ENCODE peak calls at places on chromosome 17, in five cellular contexts. S is mammary epithelial cell, C is hepatocyte, X is MM.1S, G is neural progenitor cell. V is an unnamed sample.

GRCh38 chr17:64399071-64399766 is 8.6 kb upstream of the PECAM1 start:
- DNase-seq in C (no peak), S (peak; percentile 50), G (no peak), X (no peak), V (no peak)

GRCh38 chr17:8332128-8332527 is 7.5 kb upstream of the ODF4 start:
- DNase-seq in C (no peak), X (no peak), G (no peak), S (no peak), V (no peak)

GRCh38 chr17:12107905-12108304 is 87.2 kb downstream of the MAP2K4 start:
- DNase-seq in C (no peak), X (no peak), G (no peak), S (no peak), V (no peak)

GRCh38 chr17:79350516-79350915 is 260.3 kb downstream of the RBFOX3 start:
- DNase-seq in G (no peak), X (no peak), C (no peak), S (no peak), V (no peak)

GRCh38 chr17:7317161-7317803 is 2.1 kb upstream of the GPS2 start:
- DNase-seq in G (no peak), C (peak; percentile 8), X (no peak), S (no peak), V (no peak)

GRCh38 chr17:81044764-81045589 is 10.0 kb downstream of the BAIAP2 start:
- DNase-seq in S (peak; percentile 66), G (no peak), X (no peak), C (peak; percentile 75), V (peak; percentile 33)

GRCh38 chr17:34979650-34980352 is 511 bp upstream of the LIG3 start:
- DNase-seq in C (no peak), S (no peak), X (no peak), G (peak; percentile 18), V (no peak)

GRCh38 chr17:7656958-7657715 is 6.4 kb downstream of the ATP1B2 start:
- DNase-seq in G (peak; percentile 59), S (no peak), X (no peak), C (no peak), V (no peak)

GRCh38 chr17:50020841-50021599 is 26.0 kb upstream of the DLX3 start:
- DNase-seq in X (no peak), G (no peak), C (no peak), S (no peak), V (no peak)

GRCh38 chr17:3974138-3974687 is 10.0 kb upstream of the ATP2A3 start:
- DNase-seq in G (no peak), X (no peak), C (no peak), S (no peak), V (no peak)

GRCh38 chr17:65629234-65629690 is 67.8 kb upstream of the AXIN2 start:
- DNase-seq in G (no peak), X (no peak), S (no peak), C (no peak), V (no peak)

GRCh38 chr17:57823469-57824401 is 26.1 kb downstream of the MRPS23 start:
- DNase-seq in G (peak; percentile 32), S (peak; percentile 19), C (no peak), X (no peak), V (no peak)

GRCh38 chr17:63786117-63786516 is 12.1 kb downstream of the DDX42 start:
- DNase-seq in C (no peak), X (no peak), G (no peak), S (no peak), V (no peak)

GRCh38 chr17:80892900-80893603 is 98.6 kb upstream of the CHMP6 start:
- DNase-seq in G (no peak), C (no peak), S (peak; percentile 94), X (no peak), V (no peak)

GRCh38 chr17:69728816-69729215 is 314.3 kb downstream of the MAP2K6 start:
- DNase-seq in S (no peak), G (no peak), C (no peak), X (no peak), V (no peak)

GRCh38 chr17:9900019-9900594 is 5.0 kb downstream of the RCVRN start:
- DNase-seq in X (no peak), G (no peak), S (no peak), C (no peak), V (no peak)

GRCh38 chr17:72392056-72393010 is 271.5 kb downstream of the SOX9 start:
- DNase-seq in G (no peak), X (peak; percentile 24), C (no peak), S (no peak), V (no peak)

GRCh38 chr17:72397223-72397667 is 276.4 kb downstream of the SOX9 start:
- DNase-seq in G (no peak), X (no peak), S (no peak), C (no peak), V (no peak)

GRCh38 chr17:72396121-72396520 is 275.3 kb downstream of the SOX9 start:
- DNase-seq in C (no peak), X (no peak), S (no peak), G (no peak), V (no peak)

GRCh38 chr17:72393553-72393952 is 272.7 kb downstream of the SOX9 start:
- DNase-seq in X (no peak), S (peak; percentile 77), C (no peak), G (no peak), V (no peak)

DNA sequence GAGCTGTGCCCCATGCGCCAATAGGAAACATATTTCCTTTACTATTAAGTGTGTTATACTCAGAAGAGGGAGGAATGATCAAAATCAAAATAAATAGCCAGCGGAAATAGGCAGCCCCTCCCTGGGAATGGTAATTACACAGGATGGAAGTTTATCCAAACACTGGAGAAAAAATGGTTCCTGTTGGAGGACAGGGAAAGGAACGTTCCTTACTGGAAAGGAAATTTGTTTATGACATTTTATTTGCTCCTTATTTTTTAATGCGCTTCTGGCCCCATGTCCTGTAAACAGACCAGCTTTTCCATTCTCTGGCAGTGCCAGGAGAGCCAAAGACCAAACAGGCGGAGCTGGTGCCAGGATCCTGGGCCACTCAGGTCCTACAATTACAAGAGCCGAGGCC is 273.7 kb downstream of the SOX9 start:
- DNase-seq in X (no peak), C (no peak), S (no peak), G (no peak), V (no peak)
- H3K4me1 ChIP-seq in X (peaks cover 29% of the 10 kb centered on the region), C (peaks cover 4% of the 10 kb centered on the region), S (peaks cover 49% of the 10 kb centered on the region), G (peaks cover 3% of the 10 kb centered on the region), V (no peaks in the 10 kb centered on the region)

DNA sequence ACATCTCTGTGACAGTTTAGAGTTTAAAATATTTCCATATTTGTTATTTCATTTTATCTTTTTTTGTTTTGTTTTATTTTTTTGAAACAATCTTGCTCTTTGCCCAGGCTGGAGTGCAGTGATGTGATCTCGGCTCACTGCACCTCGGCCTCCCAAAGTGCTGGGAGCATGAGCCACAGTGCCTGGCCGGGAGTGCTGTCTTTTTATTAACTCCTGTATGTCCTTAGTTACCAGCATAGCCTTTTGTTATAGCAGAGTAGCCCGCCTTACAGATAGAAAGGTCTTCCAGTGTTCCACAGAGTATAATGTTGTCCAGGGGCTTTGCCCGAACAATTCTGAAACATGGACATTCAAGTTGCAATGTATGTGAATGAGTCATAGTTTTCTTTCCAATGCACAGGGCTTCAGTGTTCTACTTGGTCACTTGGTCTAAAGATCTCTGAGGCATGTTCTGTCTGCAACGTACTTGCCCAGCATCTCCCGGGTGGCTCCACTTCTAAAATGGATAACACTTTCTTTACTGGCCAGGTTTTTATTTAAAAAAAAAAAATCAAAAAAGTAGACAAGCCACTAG is 125.6 kb downstream of the KCNJ18 start:
- DNase-seq in G (no peak), X (no peak), S (no peak), C (no peak), V (no peak)
- H3K9me3 ChIP-seq in G (peaks cover 76% of the 10 kb centered on the region), X (no peaks in the 10 kb centered on the region), S (peaks cover 19% of the 10 kb centered on the region), C (peaks cover 21% of the 10 kb centered on the region), V (peaks cover 67% of the 10 kb centered on the region)

DNA sequence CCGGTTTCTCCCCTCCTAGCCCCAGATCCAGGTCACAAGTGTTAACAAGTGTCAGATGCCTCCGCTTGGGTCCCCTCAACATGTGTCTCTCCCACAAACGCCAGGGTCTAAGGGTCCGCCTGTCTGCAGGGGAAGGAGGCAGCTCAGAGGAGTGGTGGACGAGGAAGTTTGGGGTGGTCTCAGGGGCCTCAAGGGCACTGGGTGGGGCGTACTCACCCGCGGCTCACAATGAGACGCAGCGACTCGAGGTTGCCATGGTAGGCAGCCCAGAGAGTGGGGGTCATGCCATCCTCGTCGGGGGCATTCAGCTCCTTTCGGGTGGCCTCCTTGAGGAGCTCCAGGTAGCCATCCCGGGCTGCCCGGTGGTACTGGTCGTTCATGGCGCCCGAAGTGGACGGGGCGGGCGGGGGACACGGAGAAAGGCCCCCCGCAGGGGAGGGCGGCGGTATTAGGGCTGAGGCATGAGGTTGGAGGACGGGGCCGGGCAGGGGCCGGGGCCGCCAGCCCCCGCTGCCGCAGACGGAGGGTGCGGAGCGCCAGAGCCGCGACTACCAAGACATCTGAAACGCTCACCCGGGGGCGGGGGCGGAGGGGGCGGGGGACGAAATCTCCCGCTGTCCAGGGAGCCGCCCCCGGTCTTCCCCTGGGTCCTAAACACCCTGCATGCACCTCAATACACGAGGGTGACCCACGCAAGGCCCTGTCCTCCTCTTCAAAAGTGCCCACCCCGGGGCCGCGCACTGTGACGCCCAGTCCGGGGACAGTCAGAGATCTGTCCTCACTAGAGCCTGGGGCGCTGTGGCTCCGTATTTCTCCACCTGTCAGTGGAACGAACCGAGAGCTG is at the start of gene USH1G:
- DNase-seq in G (peak; percentile 47), C (peak; percentile 32), X (no peak), S (no peak), V (peak; percentile 24)
- TF ChIP-seq EZH2 in G (no peak), C (no peak), X (peak; percentile 62), S (no peak), V (no peak)

GRCh38 chr17:62630365-62631085 is 3.1 kb downstream of the MRC2 start:
- DNase-seq in S (peak; percentile 29), C (no peak), X (no peak), G (no peak), V (no peak)

GRCh38 chr17:62628845-62629555 is 1.5 kb downstream of the MRC2 start:
- DNase-seq in S (peak; percentile 39), X (no peak), G (peak; percentile 54), C (peak; percentile 55), V (no peak)

GRCh38 chr17:62631086-62631935 is 3.8 kb downstream of the MRC2 start:
- DNase-seq in G (no peak), C (no peak), X (no peak), S (no peak), V (no peak)

GRCh38 chr17:62627904-62628603 is 584 bp downstream of the MRC2 start:
- DNase-seq in X (no peak), S (peak; percentile 57), C (peak; percentile 70), G (peak; percentile 48), V (peak; percentile 87)

DNA sequence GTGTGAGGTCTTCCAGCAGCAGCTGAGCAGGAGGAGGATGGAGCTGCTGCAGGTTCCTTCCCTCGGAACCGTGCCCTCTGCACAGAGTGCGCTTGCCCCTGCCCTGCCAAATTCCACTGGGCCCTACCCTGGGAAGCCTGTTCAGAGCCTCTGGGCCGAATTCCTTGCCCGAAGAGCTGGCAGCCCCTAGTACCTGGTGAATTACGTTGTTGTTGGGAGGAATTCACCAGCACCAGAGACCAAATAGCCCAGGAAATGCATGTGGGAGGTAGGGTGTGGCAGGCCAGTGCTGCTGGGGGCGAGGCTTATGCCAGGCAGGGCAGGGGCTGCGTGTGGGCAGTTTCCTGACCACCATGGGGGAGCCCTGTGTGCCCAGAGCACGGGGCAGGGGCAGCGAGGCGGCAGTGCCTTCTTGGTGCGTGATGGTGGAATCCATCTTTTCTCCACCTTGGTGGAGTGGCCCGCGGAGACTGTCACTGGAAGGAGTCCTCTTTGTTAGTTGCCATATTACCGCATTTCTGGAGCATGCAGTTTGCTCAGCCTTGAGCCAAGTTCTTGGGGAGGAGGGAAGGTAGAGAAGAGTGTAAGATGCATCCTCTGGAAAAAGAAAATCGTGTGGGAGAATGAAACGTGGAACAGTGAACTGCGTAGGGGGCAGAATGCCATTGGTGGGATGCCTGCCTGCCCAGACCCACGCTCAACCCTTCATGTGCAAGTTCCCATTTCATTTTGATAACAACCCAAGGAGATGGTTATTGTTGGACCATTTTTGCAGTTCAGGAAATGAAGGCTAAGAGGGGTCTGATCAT is 2.3 kb downstream of the MRC2 start:
- DNase-seq in C (no peak), G (no peak), X (no peak), S (no peak), V (no peak)
- H3K4me1 ChIP-seq in C (peaks cover 15% of the 10 kb centered on the region), G (peaks cover 37% of the 10 kb centered on the region), X (no peaks in the 10 kb centered on the region), S (peaks cover 38% of the 10 kb centered on the region), V (peaks cover 41% of the 10 kb centered on the region)